ENCODE peak calls at places on chromosomes 13 and 19, in four cellular contexts. R is AG04450, Y is lower lobe of right lung, M is neural progenitor cell. N is an unnamed sample.
A peak's percentile ranks its signal among the peaks of the same experiment; 100 is the strongest.

GRCh38 chr13:20652946-20653345 is 50.6 kb upstream of the IL17D start:
- DNase-seq in R (no peak), Y (no peak), M (no peak), N (no peak)

GRCh38 chr19:3024870-3025515 is 4.1 kb downstream of the TLE2 start:
- DNase-seq in R (no peak), Y (no peak), M (peak; percentile 47), N (no peak)

GRCh38 chr13:25654332-25654731 is 282.6 kb downstream of the ATP8A2 start:
- DNase-seq in R (no peak), Y (no peak), M (no peak), N (no peak)

GRCh38 chr19:28393574-28394336 is 819.2 kb downstream of the UQCRFS1 start:
- DNase-seq in R (no peak), Y (no peak), M (peak; percentile 37), N (no peak)

GRCh38 chr13:113178070-113178895 is 19.8 kb downstream of the PROZ start:
- DNase-seq in R (peak; percentile 97), Y (no peak), M (no peak), N (no peak)

GRCh38 chr13:112995395-112996091 is 26.5 kb downstream of the MCF2L start:
- DNase-seq in R (no peak), Y (no peak), M (no peak), N (no peak)

GRCh38 chr19:51788936-51789795 is 5.8 kb upstream of the FPR3 start:
- DNase-seq in R (no peak), Y (no peak), M (no peak), N (no peak)

GRCh38 chr13:41985788-41986508 is 25.0 kb upstream of the VWA8 start:
- DNase-seq in R (no peak), Y (no peak), M (no peak), N (no peak)

GRCh38 chr19:35793381-35794165 is 18.2 kb downstream of the ARHGAP33 start:
- DNase-seq in R (no peak), Y (no peak), M (no peak), N (no peak)

GRCh38 chr13:114249062-114249461 is 14.4 kb downstream of the CDC16 start:
- DNase-seq in R (no peak), Y (no peak), M (no peak), N (no peak)

GRCh38 chr19:547836-548720 is 4.2 kb downstream of the GZMM start:
- DNase-seq in R (no peak), Y (no peak), M (no peak), N (no peak)

GRCh38 chr19:38316477-38317067 is 825 bp upstream of the YIF1B start:
- DNase-seq in R (no peak), Y (no peak), M (no peak), N (no peak)

GRCh38 chr19:3548594-3548993 is 8.8 kb downstream of the MFSD12 start:
- DNase-seq in R (no peak), Y (peak; percentile 79), M (no peak), N (no peak)

GRCh38 chr19:16185123-16185924 is at the start of gene FAM32A:
- DNase-seq in R (peak; percentile 98), Y (peak; percentile 98), M (peak; percentile 98), N (peak; percentile 100)

GRCh38 chr19:29544656-29545360 is 19.0 kb downstream of the VSTM2B start:
- DNase-seq in R (no peak), Y (no peak), M (no peak), N (no peak)

GRCh38 chr13:98755116-98755515 is 2.6 kb upstream of the SLC15A1 start:
- DNase-seq in R (no peak), Y (no peak), M (no peak), N (no peak)

GRCh38 chr13:113855012-113855921 is 8.6 kb downstream of the GAS6 start:
- DNase-seq in R (no peak), Y (peak; percentile 35), M (no peak), N (peak; percentile 59)

GRCh38 chr13:36345438-36346221 is 564 bp downstream of the SPART start:
- DNase-seq in R (peak; percentile 54), Y (peak; percentile 72), M (peak; percentile 81), N (peak; percentile 91)

GRCh38 chr13:42275098-42275471 is 3.1 kb downstream of the AKAP11 start:
- DNase-seq in R (no peak), Y (no peak), M (no peak), N (no peak)

GRCh38 chr19:18085702-18086457 is 854 bp downstream of the IL12RB1 start:
- DNase-seq in R (no peak), Y (no peak), M (no peak), N (no peak)

GRCh38 chr13:34913040-34913439 is 29.0 kb upstream of the NBEA start:
- DNase-seq in R (no peak), Y (no peak), M (peak; percentile 71), N (no peak)

GRCh38 chr13:34044041-34044440 is 226.1 kb downstream of the RFC3 start:
- DNase-seq in R (no peak), Y (no peak), M (no peak), N (no peak)

GRCh38 chr19:13742756-13743155 is 21.6 kb upstream of the MRI1 start:
- DNase-seq in R (no peak), Y (no peak), M (no peak), N (no peak)

GRCh38 chr19:14021474-14021873 is 6.5 kb upstream of the RLN3 start:
- DNase-seq in R (no peak), Y (peak; percentile 35), M (peak; percentile 53), N (no peak)

GRCh38 chr13:109715902-109716301 is 70.5 kb downstream of the IRS2 start:
- DNase-seq in R (no peak), Y (no peak), M (peak; percentile 38), N (peak; percentile 79)

GRCh38 chr13:73908809-73909208 is 225.4 kb downstream of the KLF12 start:
- DNase-seq in R (no peak), Y (no peak), M (no peak), N (no peak)

GRCh38 chr19:38324431-38324830 is 4.8 kb downstream of the KCNK6 start:
- DNase-seq in R (no peak), Y (no peak), M (no peak), N (no peak)

DNA sequence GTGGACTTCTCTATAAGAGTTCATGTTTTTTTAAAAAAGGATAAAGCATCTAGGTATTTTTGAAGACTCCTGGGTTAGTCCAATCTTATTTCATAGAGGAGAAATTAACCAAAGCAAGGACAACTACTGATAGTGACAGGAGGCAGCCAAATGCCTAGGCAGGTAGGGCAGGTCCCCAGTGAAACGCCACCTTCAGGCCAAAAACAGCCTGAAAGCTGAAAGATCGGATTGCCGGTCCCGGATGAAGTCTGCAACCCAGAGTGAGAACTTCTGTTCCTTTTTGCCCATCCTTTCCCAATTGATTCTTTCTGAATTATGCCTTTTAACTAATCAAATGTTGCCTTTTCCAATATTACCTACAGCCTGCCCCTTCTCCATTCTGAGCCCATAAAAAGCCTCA is 6.1 kb upstream of the GGACT start:
- DNase-seq in R (no peak), Y (no peak), M (peak; percentile 63), N (no peak)
- TF ChIP-seq CTCF in R (peak; percentile 12), Y (peak; percentile 22), M (peak; percentile 71), N (no peak)

DNA sequence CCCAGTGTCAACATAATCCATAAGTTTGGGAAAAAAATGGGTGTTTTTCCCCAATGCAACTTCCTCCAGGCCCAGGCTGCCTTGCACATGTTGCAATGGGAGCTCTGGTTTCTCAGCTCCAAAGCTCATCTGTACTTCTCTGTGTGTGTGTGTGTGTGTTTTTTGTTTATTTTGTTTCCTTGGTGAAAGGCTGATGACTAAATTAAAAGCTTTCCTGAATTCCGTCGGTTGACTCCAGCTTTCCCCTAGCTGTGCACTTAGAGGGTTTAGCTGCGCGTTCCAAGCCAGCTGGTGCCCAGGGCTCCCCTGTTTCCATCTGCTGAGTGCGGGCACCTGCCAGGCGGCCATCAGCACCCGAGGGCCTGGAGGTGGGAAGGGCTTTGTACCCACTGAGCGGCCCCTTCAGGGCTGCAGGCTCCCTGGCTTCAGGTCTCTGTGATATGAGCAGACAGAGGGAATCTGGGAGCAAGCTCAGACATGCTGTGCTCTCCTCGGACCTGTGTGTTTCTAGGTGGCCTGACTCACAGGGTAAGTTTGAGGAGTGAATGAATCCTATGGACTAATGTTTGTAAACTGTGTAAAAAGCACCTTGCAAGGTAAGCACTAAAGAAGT is 129.1 kb upstream of the SOX1 start:
- DNase-seq in R (no peak), Y (no peak), M (no peak), N (peak; percentile 21)
- H3K27me3 ChIP-seq in R (no peaks in the 10 kb centered on the region), Y (peaks cover 11% of the 10 kb centered on the region), M (no peaks in the 10 kb centered on the region), N (no peaks in the 10 kb centered on the region)

GRCh38 chr13:110872034-110872767 is 42.7 kb downstream of the ANKRD10 start:
- DNase-seq in R (no peak), Y (no peak), M (no peak), N (no peak)

GRCh38 chr13:110868631-110869165 is 46.2 kb downstream of the ANKRD10 start:
- DNase-seq in R (no peak), Y (no peak), M (no peak), N (no peak)

GRCh38 chr13:110867380-110867779 is 47.5 kb downstream of the ANKRD10 start:
- DNase-seq in R (no peak), Y (no peak), M (no peak), N (no peak)

GRCh38 chr13:110869231-110869804 is 45.6 kb downstream of the ANKRD10 start:
- DNase-seq in R (no peak), Y (no peak), M (no peak), N (no peak)

DNA sequence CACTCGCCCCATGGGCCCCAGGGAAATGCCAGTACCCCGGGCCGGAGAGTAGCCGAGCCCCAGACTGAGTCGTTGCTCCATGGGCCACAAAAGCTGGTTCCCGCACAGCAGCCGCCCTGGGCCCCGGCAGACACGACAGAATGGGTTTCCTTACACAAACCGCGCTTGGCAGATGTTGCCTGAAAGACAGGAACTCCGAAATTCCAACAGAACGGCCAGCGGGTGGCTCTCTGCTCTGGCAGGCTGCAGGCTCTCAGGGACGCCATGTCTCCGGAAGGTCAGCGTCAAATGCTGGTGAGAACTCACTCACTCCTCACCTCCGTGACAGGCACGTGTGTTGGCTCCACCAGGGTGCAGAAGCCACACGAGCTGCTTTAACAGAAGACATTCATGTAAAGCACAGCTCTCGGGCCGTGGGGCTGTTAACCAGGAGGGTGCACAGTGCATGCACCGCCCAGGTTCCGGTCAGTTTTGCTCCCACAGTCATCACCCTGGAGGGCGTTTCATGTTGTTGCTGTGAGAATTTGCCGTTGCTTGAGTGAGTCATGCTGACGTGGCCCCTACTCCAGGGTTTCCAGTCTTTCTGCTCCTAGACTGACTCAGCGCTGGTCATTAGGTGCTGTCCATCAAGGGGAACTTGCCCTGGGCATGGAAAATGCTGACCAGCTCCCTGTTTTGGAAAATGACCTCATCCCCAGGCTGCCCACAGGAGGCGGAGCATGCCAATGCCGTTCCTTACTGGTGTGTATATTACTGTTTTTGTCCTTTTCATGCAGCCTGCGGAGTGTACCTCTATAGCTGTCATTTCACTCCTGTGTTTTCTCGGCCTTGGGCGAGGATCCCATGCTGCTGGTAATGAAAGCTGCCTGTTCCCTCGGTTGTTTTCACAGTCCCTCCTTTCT is 44.8 kb downstream of the ANKRD10 start:
- DNase-seq in R (peak; percentile 99), Y (peak; percentile 76), M (peak; percentile 46), N (peak; percentile 99)
- H3K4me3 ChIP-seq in R (peak overlapping the region; percentile 55), Y (peak overlapping the region; percentile 41), M (no peak overlapping the region), N (peak overlapping the region; percentile 44)

DNA sequence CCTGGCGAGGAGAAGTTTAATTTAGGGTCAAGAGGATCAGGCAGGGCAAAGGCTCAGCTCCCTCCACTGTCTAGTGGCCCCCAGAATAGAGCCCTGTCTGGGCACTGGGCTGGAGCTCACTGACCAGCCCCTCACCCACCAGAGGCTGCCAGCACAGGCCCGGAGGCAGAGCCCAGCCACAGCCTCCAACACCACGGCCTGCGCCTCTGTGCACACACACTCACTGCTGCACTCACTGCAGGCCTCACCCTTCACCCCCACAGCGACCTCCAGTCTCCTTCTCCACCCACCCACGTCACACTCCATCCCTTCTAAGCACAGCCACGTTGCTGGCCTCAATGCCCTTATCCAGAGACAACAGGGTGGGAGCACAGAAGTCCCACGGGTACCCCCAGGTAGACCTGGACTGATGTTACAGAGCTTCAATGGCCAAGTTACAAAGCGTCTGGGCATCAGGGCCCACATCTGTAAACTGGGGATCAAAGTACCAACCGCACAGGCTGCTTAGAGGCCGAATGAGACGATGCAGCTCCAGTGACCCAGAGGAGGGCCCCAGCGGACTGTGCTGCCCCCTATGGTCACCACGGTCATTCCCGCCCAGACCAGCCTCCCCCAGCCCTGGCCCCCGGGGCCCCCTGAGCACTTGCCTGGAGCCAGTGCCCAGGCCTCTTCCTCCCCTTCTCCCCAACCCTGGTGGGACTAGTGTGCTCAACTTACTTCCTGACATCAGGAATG is 4.5 kb upstream of the PRKD2 start:
- DNase-seq in R (no peak), Y (no peak), M (peak; percentile 46), N (no peak)
- TF ChIP-seq CTCF in R (peak; percentile 27), Y (no peak), M (peak; percentile 44), N (no peak)

N was measured in right atrium auricular region.